ENCODE peak calls at places on chromosomes 13 and 19, in four cellular contexts. H, V, B and G are unnamed samples.

GRCh38 chr19:14440049-14440448 is 6.9 kb downstream of the PKN1 start:
- DNase-seq in B (peak), V (no peak), H (no peak), G (no peak)

GRCh38 chr13:36750461-36750860 is 68.6 kb upstream of the RFXAP start:
- DNase-seq in V (no peak), B (no peak), H (no peak), G (no peak)

GRCh38 chr19:49019242-49019932 is 2.5 kb upstream of the LHB start:
- DNase-seq in B (peak), H (peak), V (peak), G (no peak)

GRCh38 chr19:53389591-53390377 is 5.2 kb upstream of the ZNF765 start:
- DNase-seq in V (no peak), B (no peak), H (peak), G (no peak)

GRCh38 chr19:4844348-4845179 is 13.1 kb upstream of the TICAM1 start:
- DNase-seq in V (peak), H (no peak), B (no peak), G (no peak)

GRCh38 chr19:54572696-54573311 is 786 bp upstream of the LILRA2 start:
- DNase-seq in V (no peak), H (no peak), B (no peak), G (no peak)

GRCh38 chr13:42574435-42575311 is 721 bp downstream of the TNFSF11 start:
- DNase-seq in B (no peak), V (no peak), H (peak), G (no peak)

GRCh38 chr13:50353651-50354415 is 338.6 kb downstream of the KCNRG start:
- DNase-seq in H (no peak), B (no peak), V (peak), G (no peak)

GRCh38 chr19:40223135-40223822 is 3.2 kb downstream of the CCNP start:
- DNase-seq in B (no peak), H (peak), V (no peak), G (peak)

GRCh38 chr13:49060698-49061387 is 85.1 kb downstream of the FNDC3A start:
- DNase-seq in H (no peak), V (peak), B (no peak), G (no peak)

GRCh38 chr13:31790992-31791391 is 51.7 kb downstream of the RXFP2 start:
- DNase-seq in V (no peak), B (no peak), H (no peak), G (no peak)

GRCh38 chr19:53196777-53197396 is 3.7 kb upstream of the ZNF665 start:
- DNase-seq in B (peak), H (peak), V (peak), G (peak)

GRCh38 chr13:37429976-37430375 is 168.6 kb downstream of the POSTN start:
- DNase-seq in B (no peak), H (no peak), V (peak), G (no peak)

GRCh38 chr19:53945441-53945840 is 17.3 kb upstream of the CACNG8 start:
- DNase-seq in V (no peak), B (no peak), H (peak), G (no peak)

GRCh38 chr13:29523199-29523931 is 72.1 kb downstream of the SLC7A1 start:
- DNase-seq in B (no peak), V (peak), H (no peak), G (no peak)

GRCh38 chr19:29768166-29768565 is 43.6 kb upstream of the CCNE1 start:
- DNase-seq in H (no peak), B (no peak), V (no peak), G (no peak)

GRCh38 chr19:42323473-42323851 is 2.0 kb upstream of the MEGF8 start:
- DNase-seq in V (no peak), H (peak), B (no peak), G (no peak)

GRCh38 chr19:42325896-42326771 is 699 bp downstream of the MEGF8 start:
- DNase-seq in H (no peak), V (no peak), B (no peak), G (no peak)

GRCh38 chr19:42323852-42324654 is 1.4 kb upstream of the MEGF8 start:
- DNase-seq in V (no peak), H (peak), B (peak), G (no peak)

GRCh38 chr19:42325308-42325895 is at the start of gene MEGF8:
- DNase-seq in V (peak), H (peak), B (peak), G (peak)

DNA sequence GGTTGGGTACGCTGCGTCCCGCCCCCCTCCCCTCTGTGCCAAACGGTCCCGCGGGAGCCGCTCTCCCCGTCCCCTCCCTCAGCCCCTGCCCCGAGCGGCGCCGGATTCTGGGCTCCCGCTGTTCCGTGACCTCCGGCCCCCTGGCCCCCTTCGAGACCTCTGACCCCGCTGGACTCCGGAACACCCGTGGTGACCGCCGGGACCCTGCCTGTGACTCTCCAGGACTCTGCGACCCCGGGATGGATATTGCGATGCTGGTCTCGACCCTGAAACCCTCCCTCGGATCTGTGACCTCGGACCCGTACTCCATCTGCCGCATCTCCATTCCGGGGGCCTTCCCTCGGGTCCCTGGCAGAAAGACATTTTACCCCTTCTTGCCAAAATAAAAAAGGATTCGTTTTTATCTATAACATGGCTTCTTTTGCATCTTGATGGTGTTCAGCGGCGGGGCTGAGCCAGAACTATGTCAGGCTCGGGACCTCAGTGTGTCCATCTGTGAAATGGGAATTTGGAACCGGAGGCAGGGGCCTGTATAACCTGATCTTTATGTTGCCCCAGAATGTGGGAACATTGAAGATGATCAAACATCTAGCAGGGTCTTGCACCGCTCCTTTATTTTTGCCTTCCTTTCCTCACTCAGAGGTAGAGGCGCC is 654 bp upstream of the MEGF8 start:
- DNase-seq in H (peak), B (no peak), V (no peak), G (no peak)
- TF ChIP-seq CTCF in H (no peak), B (peak), V (no peak), G (peak)

DNA sequence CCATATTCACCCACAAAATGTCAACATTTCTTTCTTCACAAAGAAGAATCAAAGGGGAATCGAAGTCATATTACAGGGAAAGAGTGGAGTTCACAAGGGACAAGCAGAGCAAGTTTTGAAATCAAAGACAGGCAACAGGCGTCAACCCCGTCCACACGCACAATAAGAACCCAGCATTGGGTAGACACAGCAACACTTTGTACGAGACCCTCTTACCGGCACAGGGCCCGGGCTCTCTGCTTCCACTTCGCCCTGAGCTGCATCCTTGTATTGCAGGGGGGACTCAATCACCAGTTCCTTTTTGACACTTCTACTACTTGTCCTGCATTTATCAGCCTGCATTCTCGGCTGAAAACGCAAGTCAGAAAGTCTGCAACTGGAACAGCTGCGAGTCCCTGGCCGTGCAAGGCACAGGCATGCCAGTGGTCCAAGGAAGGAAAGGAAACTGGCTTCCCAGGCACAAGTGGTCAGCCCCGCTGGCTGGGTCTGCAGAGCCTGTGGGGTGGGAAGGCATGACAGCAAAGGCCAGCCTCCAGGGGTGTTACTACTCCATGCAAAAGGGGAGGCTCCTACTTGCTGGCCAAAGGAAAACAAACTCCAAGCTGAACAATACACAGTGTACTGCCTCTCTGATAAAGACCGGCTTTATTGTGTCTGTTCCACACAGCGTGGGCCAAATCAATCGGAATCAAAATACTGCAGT is at the start of gene DOCK9:
- DNase-seq in H (peak), B (no peak), V (peak), G (no peak)
- TF ChIP-seq CTCF in H (no peak), B (no peak), V (no peak), G (no peak)

GRCh38 chr19:1156830-1157615 is 17.0 kb downstream of the SBNO2 start:
- DNase-seq in V (no peak), B (no peak), H (no peak), G (no peak)
- TF ChIP-seq CTCF in V (no peak), B (no peak), H (no peak), G (no peak)

GRCh38 chr13:107817652-107818287 is 397.6 kb downstream of the LIG4 start:
- DNase-seq in V (no peak), H (peak), B (no peak), G (no peak)

GRCh38 chr13:107824636-107825035 is 390.7 kb downstream of the LIG4 start:
- DNase-seq in V (no peak), H (no peak), B (no peak), G (no peak)

GRCh38 chr13:107822006-107822405 is 393.3 kb downstream of the LIG4 start:
- DNase-seq in V (no peak), H (no peak), B (no peak), G (no peak)

GRCh38 chr13:107819071-107819470 is 396.3 kb downstream of the LIG4 start:
- DNase-seq in V (no peak), B (no peak), H (no peak), G (no peak)
- TF ChIP-seq CTCF in V (no peak), B (no peak), H (no peak), G (no peak)